ENCODE peak calls at places on chromosomes 5 and 9, in five cellular contexts. H is mucosa of gallbladder; Q is sigmoid colon; O is naive thymus-derived CD4-positive, alpha-beta T cell; B is Kasumi-1. Y is an unnamed sample.

GRCh38 chr5:158958048-158958994 is 141.4 kb downstream of the EBF1 start:
- DNase-seq in H (no peak), B (no peak), O (peak), Q (no peak), Y (no peak)

GRCh38 chr5:95283761-95284511 is 958 bp downstream of the MCTP1 start:
- DNase-seq in Q (no peak), H (no peak), O (peak), B (peak), Y (peak)

GRCh38 chr5:35902032-35902681 is 36.3 kb downstream of the CAPSL start:
- DNase-seq in Q (no peak), O (no peak), H (no peak), B (no peak), Y (no peak)

GRCh38 chr9:109919736-109920408 is 139.9 kb downstream of the PALM2AKAP2 start:
- DNase-seq in O (no peak), Q (no peak), B (no peak), H (no peak), Y (no peak)

GRCh38 chr5:149803641-149804468 is 73.7 kb downstream of the PPARGC1B start:
- DNase-seq in O (no peak), H (no peak), Q (peak), B (no peak), Y (no peak)

GRCh38 chr9:85703398-85703797 is 38.4 kb downstream of the AGTPBP1 start:
- DNase-seq in B (no peak), H (no peak), Q (no peak), O (no peak), Y (no peak)

GRCh38 chr9:100442072-100442471 is 15.1 kb downstream of the MSANTD3 start:
- DNase-seq in O (no peak), B (no peak), H (no peak), Q (no peak), Y (no peak)

GRCh38 chr9:87260171-87260570 is 237.5 kb upstream of the DAPK1 start:
- DNase-seq in H (no peak), B (no peak), O (no peak), Q (no peak), Y (no peak)

GRCh38 chr9:99385215-99385614 is 163.1 kb downstream of the SEC61B start:
- DNase-seq in Q (no peak), B (no peak), O (no peak), H (no peak), Y (peak)

GRCh38 chr9:111794837-111795556 is at the start of gene SHOC1:
- DNase-seq in O (no peak), B (no peak), Q (no peak), H (no peak), Y (no peak)

GRCh38 chr9:109249615-109250014 is 71.2 kb downstream of the EPB41L4B start:
- DNase-seq in H (no peak), Q (no peak), O (no peak), B (no peak), Y (peak)

GRCh38 chr5:102286465-102286864 is 9.6 kb downstream of the SLCO4C1 start:
- DNase-seq in Q (no peak), O (no peak), H (no peak), B (peak), Y (no peak)

GRCh38 chr9:22808876-22809275 is 362.3 kb downstream of the DMRTA1 start:
- DNase-seq in B (no peak), O (no peak), Q (no peak), H (no peak), Y (no peak)

GRCh38 chr9:97109194-97109811 is 70.4 kb upstream of the CTSV start:
- DNase-seq in B (peak), H (peak), Q (no peak), O (peak), Y (peak)

GRCh38 chr9:87569008-87569908 is 71.6 kb downstream of the DAPK1 start:
- DNase-seq in Q (no peak), O (no peak), H (no peak), B (no peak), Y (peak)

GRCh38 chr9:92974161-92974661 is 26.9 kb downstream of the FGD3 start:
- DNase-seq in Q (no peak), H (no peak), O (no peak), B (no peak), Y (no peak)

GRCh38 chr9:126692759-126693427 is 79.2 kb downstream of the LMX1B start:
- DNase-seq in Q (peak), B (no peak), H (no peak), O (no peak), Y (no peak)

GRCh38 chr9:36063804-36064447 is 27.2 kb downstream of the RECK start:
- DNase-seq in H (no peak), Q (no peak), B (no peak), O (no peak), Y (no peak)

GRCh38 chr5:173631478-173631877 is 15.0 kb upstream of the BOD1 start:
- DNase-seq in O (no peak), B (no peak), Q (no peak), H (no peak), Y (no peak)

GRCh38 chr9:2602704-2603116 is 18.9 kb upstream of the VLDLR start:
- DNase-seq in H (no peak), O (no peak), B (no peak), Q (no peak), Y (peak)

GRCh38 chr5:67246108-67246507 is 49.5 kb upstream of the CD180 start:
- DNase-seq in O (peak), B (peak), Q (no peak), H (peak), Y (peak)